ENCODE peak calls at places on chromosomes 12 and 14, in six cellular contexts. A is H9, N is neuronal stem cell, D is H1, V is IMR-90, G is mesenchymal stem cell. J is an unnamed sample.
A peak's percentile ranks its signal among the peaks of the same experiment; 100 is the strongest.

GRCh38 chr14:80388980-80389711 is 177.8 kb upstream of the DIO2 start:
- DNase-seq in N (no peak), A (no peak), D (no peak), V (peak; percentile 92), G (peak; percentile 49), J (peak; percentile 68)

GRCh38 chr12:26226629-26227375 is 31.4 kb downstream of the SSPN start:
- DNase-seq in A (peak; percentile 76), N (peak; percentile 52), V (no peak), G (peak; percentile 48), D (peak; percentile 68), J (peak; percentile 67)

GRCh38 chr14:54343276-54344121 is 53.3 kb upstream of the CDKN3 start:
- DNase-seq in A (no peak), V (no peak), D (no peak), G (no peak), N (no peak), J (no peak)

GRCh38 chr12:124548854-124549378 is 18.5 kb downstream of the NCOR2 start:
- DNase-seq in N (no peak), V (peak; percentile 87), D (no peak), A (no peak), G (peak; percentile 68), J (peak; percentile 39)

GRCh38 chr12:115158816-115159215 is 474.8 kb upstream of the TBX3 start:
- DNase-seq in A (no peak), N (no peak), D (no peak), V (no peak), G (no peak), J (no peak)

GRCh38 chr12:9132008-9132535 is 16.4 kb upstream of the A2M start:
- DNase-seq in V (no peak), N (no peak), A (no peak), D (no peak), G (peak; percentile 44), J (peak; percentile 63)

GRCh38 chr12:81811066-81811777 is 52.1 kb upstream of the PPFIA2 start:
- DNase-seq in A (peak; percentile 45), N (no peak), D (no peak), V (no peak), G (peak; percentile 18), J (no peak)

GRCh38 chr12:103626498-103626897 is 39.4 kb downstream of the STAB2 start:
- DNase-seq in D (no peak), N (peak; percentile 8), G (peak; percentile 35), A (peak; percentile 49), V (peak; percentile 51), J (no peak)

GRCh38 chr12:64104376-64104775 is 117.7 kb downstream of the KICS2 start:
- DNase-seq in D (no peak), G (peak; percentile 75), V (no peak), N (no peak), A (no peak), J (peak; percentile 4)

GRCh38 chr14:102264775-102265174 is 40.2 kb downstream of the MOK start:
- DNase-seq in N (no peak), D (no peak), V (no peak), G (no peak), A (no peak), J (no peak)

GRCh38 chr12:106245767-106246166 is 2.1 kb downstream of the CKAP4 start:
- DNase-seq in G (peak; percentile 77), A (peak; percentile 26), V (peak; percentile 54), D (no peak), N (no peak), J (peak; percentile 84)

GRCh38 chr14:52350445-52350844 is 36.3 kb downstream of the PTGER2 start:
- DNase-seq in G (no peak), N (no peak), V (no peak), D (no peak), A (no peak), J (no peak)

GRCh38 chr14:104135121-104135903 is 3.1 kb upstream of the KIF26A start:
- DNase-seq in D (peak; percentile 83), N (no peak), G (peak; percentile 24), A (peak; percentile 84), V (no peak), J (no peak)

GRCh38 chr12:122984612-122985358 is 4.3 kb downstream of the ARL6IP4 start:
- DNase-seq in N (no peak), G (peak; percentile 18), A (no peak), V (no peak), D (no peak), J (peak; percentile 18)

GRCh38 chr12:84922721-84923120 is 10.1 kb upstream of the SLC6A15 start:
- DNase-seq in N (no peak), V (peak; percentile 0), D (no peak), A (no peak), G (peak; percentile 28), J (peak; percentile 35)

GRCh38 chr12:58916891-58917570 is 3.3 kb downstream of the LRIG3 start:
- DNase-seq in V (peak; percentile 63), D (no peak), G (peak; percentile 70), N (no peak), A (no peak), J (no peak)

GRCh38 chr12:98591209-98591608 is 2.3 kb upstream of the SLC25A3 start:
- DNase-seq in V (peak; percentile 32), N (no peak), D (no peak), G (peak; percentile 24), A (no peak), J (peak; percentile 52)

GRCh38 chr14:105107781-105108515 is 42.7 kb upstream of the GPR132 start:
- DNase-seq in V (no peak), G (no peak), A (no peak), N (no peak), D (no peak), J (peak; percentile 20)

GRCh38 chr12:12331896-12332295 is 18.1 kb downstream of the MANSC1 start:
- DNase-seq in D (no peak), V (no peak), G (no peak), A (no peak), N (no peak), J (peak; percentile 63)

GRCh38 chr14:91997492-91997891 is 42.4 kb downstream of the TRIP11 start:
- DNase-seq in V (peak; percentile 28), N (no peak), D (no peak), G (peak; percentile 12), A (no peak), J (no peak)

GRCh38 chr14:72600551-72601330 is 293.2 kb downstream of the DPF3 start:
- DNase-seq in D (no peak), A (no peak), N (no peak), G (no peak), V (no peak), J (no peak)

GRCh38 chr14:94408546-94409095 is 20.2 kb upstream of the SERPINA1 start:
- DNase-seq in N (no peak), G (no peak), A (no peak), V (no peak), D (no peak), J (no peak)

GRCh38 chr14:91744068-91744480 is 12.2 kb upstream of the CATSPERB start:
- DNase-seq in N (no peak), V (no peak), D (no peak), G (no peak), A (no peak), J (no peak)

GRCh38 chr12:92439397-92439779 is 263.4 kb upstream of the PLEKHG7 start:
- DNase-seq in N (no peak), V (peak; percentile 31), A (no peak), D (no peak), G (peak; percentile 24), J (peak; percentile 57)

GRCh38 chr12:131628766-131629448 is 82.0 kb upstream of the SFSWAP start:
- DNase-seq in N (no peak), D (no peak), V (no peak), A (peak; percentile 41), G (no peak), J (no peak)

GRCh38 chr12:46702581-46703344 is 123.0 kb downstream of the SLC38A4 start:
- DNase-seq in A (no peak), G (no peak), D (no peak), V (peak; percentile 38), N (peak; percentile 29), J (peak; percentile 49)

GRCh38 chr14:34682787-34683321 is 31.5 kb downstream of the CFL2 start:
- DNase-seq in N (no peak), A (no peak), V (no peak), G (peak; percentile 24), D (no peak), J (no peak)

GRCh38 chr12:114662512-114663177 is 21.3 kb downstream of the TBX3 start:
- DNase-seq in D (peak; percentile 91), G (peak; percentile 86), A (peak; percentile 78), N (no peak), V (peak; percentile 91), J (peak; percentile 90)

GRCh38 chr12:49964849-49965624 is 3.4 kb downstream of the AQP5 start:
- DNase-seq in N (no peak), V (no peak), D (no peak), G (no peak), A (no peak), J (no peak)

GRCh38 chr14:51684760-51685159 is 33.0 kb downstream of the FRMD6 start:
- DNase-seq in A (no peak), D (no peak), G (peak; percentile 55), V (peak; percentile 44), N (no peak), J (no peak)

GRCh38 chr14:58082491-58083098 is 69.4 kb downstream of the ARMH4 start:
- DNase-seq in N (no peak), V (peak; percentile 89), D (no peak), A (no peak), G (peak; percentile 90), J (peak; percentile 28)

DNA sequence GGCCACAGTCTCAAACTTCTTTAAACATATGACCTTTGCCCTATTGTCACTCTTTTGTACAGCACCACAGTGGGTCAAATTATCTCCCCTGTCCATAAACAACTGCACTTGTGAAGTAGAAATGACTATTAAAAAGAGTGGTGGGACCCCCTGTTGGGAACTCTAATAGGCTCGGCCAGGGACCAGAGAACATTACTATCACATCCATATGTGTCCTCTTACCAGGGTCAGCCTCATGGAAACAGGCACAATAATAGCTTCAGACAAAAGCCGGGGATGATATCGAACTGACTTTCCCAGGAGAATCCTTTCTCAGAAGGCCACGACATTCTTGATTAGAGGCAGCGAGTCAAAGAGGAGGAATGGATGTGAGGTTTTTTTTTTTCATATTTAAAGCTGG is 96.6 kb downstream of the NKX2-1 start:
- DNase-seq in D (no peak), V (no peak), A (no peak), N (peak; percentile 43), G (no peak), J (no peak)
- H3K4ac ChIP-seq in D (no peak overlapping the region), V (no peak overlapping the region), A (no peak overlapping the region), N (no peak overlapping the region), G (no peak overlapping the region), J (no peak overlapping the region)

GRCh38 chr12:56154246-56154771 is 1.9 kb downstream of the MYL6B start:
- DNase-seq in V (no peak), N (no peak), D (no peak), G (no peak), A (no peak), J (no peak)
- H3K9ac ChIP-seq in V (no peak overlapping the region), N (no peak overlapping the region), D (no peak overlapping the region), G (peak overlapping the region; percentile 43), A (no peak overlapping the region), J (no peak overlapping the region)

DNA sequence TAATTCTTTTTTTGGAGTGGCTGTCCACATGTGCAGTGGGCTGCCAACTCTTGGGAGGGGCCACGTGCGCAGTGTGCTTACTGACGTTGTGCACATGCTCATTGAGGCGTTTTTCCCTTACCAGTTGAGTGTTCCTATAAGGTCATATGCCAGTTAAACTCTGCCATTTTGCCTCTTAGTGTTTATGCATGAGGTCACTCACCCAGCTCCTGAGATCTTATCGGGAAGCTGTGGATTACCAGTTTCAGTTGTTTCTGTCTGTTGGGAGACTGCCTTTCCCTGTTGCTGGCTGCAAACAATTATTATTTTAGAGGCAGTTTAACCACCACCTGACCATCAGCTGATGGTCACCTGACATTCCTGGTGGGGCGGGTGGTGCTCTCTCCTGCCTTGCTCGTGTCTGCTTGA is 16.1 kb upstream of the KIF21A start:
- DNase-seq in G (no peak), A (no peak), N (no peak), V (no peak), D (no peak), J (peak; percentile 30)
- H2AFZ ChIP-seq in G (no peak overlapping the region), A (no peak overlapping the region), N (no peak overlapping the region), V (no peak overlapping the region), D (no peak overlapping the region), J (no peak overlapping the region)

GRCh38 chr12:6205144-6205539 is 4.9 kb downstream of the CD9 start:
- DNase-seq in D (peak; percentile 65), A (peak; percentile 91), G (no peak), V (no peak), N (no peak), J (no peak)
- H3K4ac ChIP-seq in D (no peak overlapping the region), A (peak overlapping the region; percentile 40), G (no peak overlapping the region), V (peak overlapping the region; percentile 67), N (peak overlapping the region; percentile 30), J (peak overlapping the region; percentile 31)